ENCODE peak calls at places on chromosomes 4 and X, in six cellular contexts. P, A, I, L, J and K are unnamed samples.

GRCh38 chr4:21514022-21514421 is 434.6 kb downstream of the KCNIP4 start:
- DNase-seq in I (no peak), P (no peak), J (no peak), A (no peak), L (no peak), K (no peak)

GRCh38 chr4:24322517-24322916 is 261.8 kb downstream of the DHX15 start:
- DNase-seq in L (peak), P (no peak), I (peak), J (no peak), A (no peak), K (no peak)

GRCh38 chrX:19739683-19740082 is 147.7 kb downstream of the SH3KBP1 start:
- DNase-seq in P (no peak), A (peak), L (peak), J (peak), I (no peak), K (peak)

GRCh38 chrX:134688839-134689238 is 30.6 kb upstream of the PLAC1 start:
- DNase-seq in A (no peak), I (no peak), L (peak), P (peak), J (no peak), K (no peak)

GRCh38 chr4:7672601-7673000 is 237.9 kb upstream of the PSAPL1 start:
- DNase-seq in I (no peak), P (no peak), A (no peak), J (no peak), L (no peak), K (no peak)

GRCh38 chr4:4339504-4340085 is 47.3 kb upstream of the NSG1 start:
- DNase-seq in L (no peak), P (no peak), I (no peak), J (no peak), A (no peak), K (no peak)

GRCh38 chr4:145436793-145437192 is 44.9 kb upstream of the SMAD1 start:
- DNase-seq in I (no peak), P (no peak), L (no peak), J (no peak), A (no peak), K (no peak)

GRCh38 chrX:10137516-10137915 is 19.3 kb upstream of the CLCN4 start:
- DNase-seq in J (no peak), P (no peak), I (no peak), A (no peak), L (no peak), K (no peak)

GRCh38 chrX:3518870-3519269 is 172.4 kb upstream of the MXRA5 start:
- DNase-seq in L (peak), A (peak), J (peak), I (no peak), P (no peak), K (peak)

GRCh38 chrX:119735467-119735866 is 22.9 kb upstream of the SOWAHD start:
- DNase-seq in A (no peak), L (no peak), J (no peak), I (peak), P (no peak), K (no peak)

GRCh38 chr4:115249808-115250207 is 136.4 kb upstream of the NDST4 start:
- DNase-seq in J (no peak), L (no peak), A (no peak), P (no peak), I (no peak), K (no peak)

GRCh38 chr4:150493846-150494245 is 88.1 kb upstream of the MAB21L2 start:
- DNase-seq in A (no peak), J (no peak), P (no peak), I (no peak), L (peak), K (no peak)

GRCh38 chrX:13081385-13082285 is 37.2 kb upstream of the FAM9C start:
- DNase-seq in I (no peak), P (no peak), A (no peak), J (no peak), L (no peak), K (no peak)

GRCh38 chr4:53196195-53196641 is 169.6 kb downstream of the SCFD2 start:
- DNase-seq in L (peak), I (no peak), J (no peak), A (no peak), P (no peak), K (no peak)

GRCh38 chr4:52269761-52270160 is 218.7 kb downstream of the SPATA18 start:
- DNase-seq in L (no peak), I (no peak), P (no peak), A (no peak), J (no peak), K (no peak)

GRCh38 chr4:153232768-153233167 is 28.5 kb downstream of the TRIM2 start:
- DNase-seq in I (no peak), P (no peak), L (no peak), A (no peak), J (no peak), K (no peak)

GRCh38 chr4:158850800-158851644 is 82.2 kb downstream of the FNIP2 start:
- DNase-seq in J (no peak), L (peak), A (no peak), P (no peak), I (no peak), K (no peak)

GRCh38 chr4:140095694-140096482 is 58.1 kb downstream of the MAML3 start:
- DNase-seq in I (no peak), L (peak), A (no peak), J (peak), P (peak), K (peak)

GRCh38 chrX:129980043-129980442 is 2.4 kb upstream of the BCORL1 start:
- DNase-seq in I (no peak), J (peak), P (no peak), A (peak), L (no peak), K (no peak)

GRCh38 chrX:119240356-119240755 is 4.3 kb downstream of the PGRMC1 start:
- DNase-seq in I (no peak), J (no peak), L (peak), P (no peak), A (no peak), K (peak)

GRCh38 chr4:38322709-38323108 is 341.3 kb upstream of the KLF3 start:
- DNase-seq in L (peak), I (no peak), P (no peak), J (no peak), A (no peak), K (no peak)

GRCh38 chr4:109465065-109465464 is 31.4 kb downstream of the SEC24B start:
- DNase-seq in J (no peak), P (no peak), A (no peak), L (peak), I (no peak), K (no peak)

GRCh38 chr4:119034276-119035008 is 101.2 kb upstream of the MYOZ2 start:
- DNase-seq in L (no peak), J (no peak), A (no peak), I (no peak), P (peak), K (no peak)

GRCh38 chr4:10104211-10104990 is 12.2 kb downstream of the WDR1 start:
- DNase-seq in I (no peak), A (no peak), J (no peak), L (no peak), P (no peak), K (no peak)

GRCh38 chr4:128715616-128716015 is 93.9 kb upstream of the JADE1 start:
- DNase-seq in A (no peak), I (no peak), P (no peak), J (no peak), L (peak), K (peak)

GRCh38 chr4:124783847-124784246 is 71.3 kb upstream of the ANKRD50 start:
- DNase-seq in P (no peak), L (peak), A (no peak), I (no peak), J (no peak), K (peak)

GRCh38 chr4:41613362-41613761 is 75.4 kb downstream of the LIMCH1 start:
- DNase-seq in P (no peak), I (peak), L (no peak), A (no peak), J (no peak), K (no peak)
- H3K4me3 ChIP-seq in P (peak), I (peak), L (no peak), A (peak), J (peak), K (no peak)

DNA sequence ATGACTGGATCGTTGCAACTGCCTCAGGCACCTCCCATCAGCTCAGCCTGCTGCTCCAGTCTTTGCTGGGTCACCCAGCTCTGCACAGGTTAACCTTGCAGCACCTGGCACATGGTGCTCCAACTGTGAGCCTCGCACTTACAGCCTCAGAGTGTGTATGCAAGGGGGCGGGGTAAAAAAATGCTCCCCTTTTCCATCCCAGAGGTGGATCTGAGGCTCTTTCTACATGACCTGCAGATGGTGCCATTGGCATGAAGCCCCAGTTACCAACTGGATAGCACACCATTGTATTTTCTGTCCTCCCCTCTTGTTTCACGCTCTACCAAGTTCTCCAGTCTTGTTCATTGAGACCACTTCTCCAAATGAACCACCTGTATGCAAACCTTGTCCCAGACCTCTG is 46.2 kb upstream of the TRPC3 start:
- DNase-seq in J (no peak), A (no peak), L (no peak), I (no peak), P (no peak), K (no peak)
- TF ChIP-seq CTCF in J (no peak), A (no peak), L (peak), I (no peak), P (no peak), K (no peak)

DNA sequence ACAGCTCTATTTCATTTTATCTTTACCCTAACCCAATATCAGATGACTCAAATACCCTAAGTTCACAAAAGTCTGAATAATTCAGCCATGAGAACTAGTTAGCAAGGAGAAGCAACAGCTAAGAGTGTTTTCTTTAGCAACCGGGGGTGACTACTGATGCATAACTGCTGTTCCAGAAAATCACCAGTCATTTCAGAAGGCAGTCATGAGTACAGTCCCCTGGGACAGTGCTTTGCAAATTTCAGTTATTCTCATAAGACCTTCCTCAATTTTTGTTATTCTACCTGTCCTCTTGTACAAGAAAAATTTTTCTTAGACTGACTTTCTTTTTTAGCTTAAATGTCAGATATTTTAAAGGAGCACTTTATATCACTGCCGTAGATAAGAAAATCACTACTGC is 16.4 kb downstream of the BANK1 start:
- DNase-seq in J (peak), A (no peak), I (no peak), L (peak), P (peak), K (no peak)
- H3K4me3 ChIP-seq in J (no peak), A (no peak), I (no peak), L (no peak), P (no peak), K (no peak)

DNA sequence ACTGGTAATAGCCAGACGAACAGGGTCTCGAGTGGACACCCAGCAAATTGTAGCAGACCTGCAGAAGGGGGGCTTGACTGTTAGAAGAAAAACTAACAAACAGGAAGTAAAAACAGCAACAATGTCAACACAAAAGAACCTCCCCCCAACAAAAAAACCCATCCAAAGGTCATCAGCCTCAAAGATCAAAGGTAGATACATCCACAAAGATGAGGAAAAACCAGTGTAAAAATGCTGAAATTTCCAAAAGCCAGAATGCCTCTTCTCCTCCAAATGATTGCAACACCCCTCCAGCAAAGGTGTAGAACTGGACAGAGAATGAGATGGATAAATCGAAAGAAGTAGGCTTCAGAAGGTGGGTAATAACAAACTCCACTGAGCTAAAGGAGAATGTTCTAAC is 313.0 kb upstream of the TEX13C start:
- DNase-seq in P (no peak), J (no peak), A (no peak), I (no peak), L (no peak), K (no peak)
- TF ChIP-seq CTCF in P (no peak), J (no peak), A (no peak), I (no peak), L (no peak), K (no peak)

GRCh38 chrX:124232523-124233201 is 99.8 kb upstream of the TEX13D start:
- DNase-seq in J (no peak), P (no peak), I (no peak), L (no peak), A (no peak), K (no peak)

GRCh38 chrX:124228849-124229248 is 103.6 kb upstream of the TEX13D start:
- DNase-seq in A (no peak), I (no peak), P (no peak), L (no peak), J (no peak), K (no peak)

GRCh38 chrX:124229374-124229773 is 103.1 kb upstream of the TEX13D start:
- DNase-seq in P (no peak), L (no peak), J (no peak), I (no peak), A (no peak), K (no peak)

GRCh38 chrX:124230573-124231300 is 101.7 kb upstream of the TEX13D start:
- DNase-seq in L (no peak), A (no peak), J (no peak), I (no peak), P (no peak), K (no peak)

DNA sequence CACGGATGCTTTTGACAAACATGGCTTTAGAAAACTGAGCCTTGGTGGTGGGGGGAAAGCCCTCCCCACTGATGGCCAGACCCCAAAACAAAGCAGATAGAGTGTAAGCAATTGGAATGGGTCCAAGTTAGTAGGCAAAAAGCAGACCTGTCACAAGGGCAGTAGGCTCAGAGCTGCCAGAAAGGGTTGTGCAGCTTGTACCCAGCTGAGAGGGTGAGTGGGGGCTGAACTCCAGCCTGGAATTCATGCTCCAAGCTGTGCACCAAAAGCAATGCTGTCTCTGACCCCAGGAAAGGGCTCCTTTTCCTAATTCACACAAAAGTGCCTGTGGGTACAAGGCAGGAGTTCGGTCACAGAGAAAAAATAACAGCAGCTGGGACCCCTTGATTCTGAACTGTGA is 101.0 kb upstream of the TEX13D start:
- DNase-seq in L (no peak), J (no peak), A (no peak), I (no peak), P (no peak), K (no peak)
- H3K4me3 ChIP-seq in L (no peak), J (no peak), A (no peak), I (no peak), P (no peak), K (no peak)

DNA sequence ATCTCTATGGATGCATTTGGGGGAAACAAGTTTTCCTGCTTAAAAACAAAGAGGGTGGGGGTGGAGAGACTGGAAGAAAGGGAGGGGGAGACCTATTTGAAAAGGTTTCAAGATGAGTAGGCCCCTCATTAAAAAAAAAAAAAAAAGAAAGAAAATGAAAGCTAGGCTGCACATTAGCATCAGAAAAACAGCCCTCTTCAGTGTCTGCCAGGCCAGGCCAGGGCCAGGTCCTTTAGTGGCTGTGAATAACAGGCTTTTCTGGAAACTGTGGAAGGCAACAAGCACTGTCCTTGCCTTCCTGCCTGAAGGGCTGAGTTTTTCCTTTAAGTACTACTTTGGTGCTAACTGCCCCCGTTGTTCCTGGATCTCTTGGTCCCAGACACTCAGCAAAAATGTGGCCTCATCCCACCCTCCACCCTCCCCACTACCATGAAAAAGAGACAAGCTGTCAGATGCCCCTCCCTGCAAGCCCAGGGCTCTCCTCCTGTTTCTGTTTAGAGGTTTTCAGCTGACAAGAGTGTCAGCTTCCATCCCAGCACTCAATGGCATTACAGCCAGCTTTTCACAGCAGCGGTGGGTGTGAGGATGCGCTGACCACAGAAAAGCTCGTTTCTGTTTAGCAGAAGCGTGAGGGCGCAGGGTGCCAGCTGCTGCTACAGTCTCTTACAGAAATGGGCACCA is 174.1 kb downstream of the NHS start:
- DNase-seq in A (no peak), L (no peak), I (no peak), P (no peak), J (no peak), K (no peak)
- TF ChIP-seq CTCF in A (no peak), L (no peak), I (no peak), P (no peak), J (no peak), K (no peak)

GRCh38 chr4:112923514-112923913 is 125.9 kb upstream of the ANK2 start:
- DNase-seq in I (no peak), A (no peak), P (no peak), L (no peak), J (no peak), K (no peak)
- H3K4me3 ChIP-seq in I (no peak), A (no peak), P (no peak), L (no peak), J (no peak), K (no peak)

GRCh38 chr4:134777626-134778025 is 576.0 kb upstream of the PABPC4L start:
- DNase-seq in P (no peak), L (no peak), A (no peak), J (no peak), I (no peak), K (no peak)
- TF ChIP-seq CTCF in P (peak), L (no peak), A (no peak), J (no peak), I (no peak), K (no peak)